ENCODE peak calls at places on chromosomes 7 and 10, in four cellular contexts. C, F, L and U are unnamed samples.

GRCh38 chr10:73584737-73585136 is 6.4 kb downstream of the USP54 start:
- DNase-seq in C (no peak), L (no peak), F (no peak), U (no peak)

GRCh38 chr7:85682819-85683218 is 496.0 kb upstream of the SEMA3D start:
- DNase-seq in L (no peak), F (no peak), C (no peak), U (no peak)

GRCh38 chr7:55307123-55307916 is 57.8 kb upstream of the LANCL2 start:
- DNase-seq in F (no peak), C (no peak), L (peak), U (no peak)

GRCh38 chr10:93813507-93814465 is 56.0 kb downstream of the LGI1 start:
- DNase-seq in F (peak), L (peak), C (peak), U (peak)

GRCh38 chr7:151000886-151001495 is 10.2 kb downstream of the NOS3 start:
- DNase-seq in C (no peak), F (no peak), L (no peak), U (no peak)

GRCh38 chr10:91613411-91614253 is 19.2 kb downstream of the PPP1R3C start:
- DNase-seq in C (no peak), F (no peak), L (no peak), U (no peak)

GRCh38 chr10:71613303-71613777 is 106.2 kb downstream of the C10orf105 start:
- DNase-seq in F (no peak), L (no peak), C (no peak), U (no peak)

GRCh38 chr7:117381357-117381756 is 45.9 kb downstream of the ASZ1 start:
- DNase-seq in L (no peak), F (no peak), C (no peak), U (no peak)

GRCh38 chr10:71282323-71282680 is 36.8 kb upstream of the SLC29A3 start:
- DNase-seq in L (no peak), C (no peak), F (no peak), U (no peak)

GRCh38 chr10:132942101-132942739 is at the start of gene CFAP46:
- DNase-seq in F (no peak), C (no peak), L (peak), U (no peak)

GRCh38 chr7:51700593-51701215 is 384.1 kb upstream of the COBL start:
- DNase-seq in F (no peak), L (no peak), C (no peak), U (no peak)

GRCh38 chr7:92609921-92610518 is 19.8 kb upstream of the FAM133B start:
- DNase-seq in C (no peak), L (no peak), F (no peak), U (peak)